ENCODE peak calls at places on chromosomes 16 and 17, in seven cellular contexts. E, F, X, U, Z, R and V are unnamed samples.

GRCh38 chr17:48728232-48729231 is at the start of gene HOXB13:
- DNase-seq in Z (no peak), E (no peak), X (peak; percentile 66), F (no peak), U (no peak), R (no peak), V (no peak)

GRCh38 chr17:48591435-48592077 is 1.5 kb upstream of the HOXB3 start:
- DNase-seq in R (peak; percentile 7), Z (no peak), F (no peak), U (no peak), E (no peak), X (no peak), V (no peak)

GRCh38 chr17:82985973-82986372 is 93.4 kb upstream of the METRNL start:
- DNase-seq in E (no peak), R (no peak), F (peak; percentile 24), U (no peak), X (peak; percentile 60), Z (no peak), V (no peak)

GRCh38 chr16:22216191-22216831 is 10.2 kb downstream of the EEF2K start:
- DNase-seq in F (no peak), Z (no peak), X (no peak), R (no peak), U (no peak), E (no peak), V (no peak)

GRCh38 chr17:50268632-50269287 is 5.5 kb upstream of the TMEM92 start:
- DNase-seq in R (no peak), U (no peak), Z (no peak), F (no peak), X (no peak), E (no peak), V (no peak)

GRCh38 chr17:76353004-76353598 is 615 bp downstream of the PRPSAP1 start:
- DNase-seq in R (peak; percentile 71), X (peak; percentile 56), E (no peak), Z (no peak), U (peak; percentile 22), F (no peak), V (no peak)

GRCh38 chr17:77120866-77121265 is 19.9 kb upstream of the SEC14L1 start:
- DNase-seq in X (no peak), F (no peak), U (no peak), E (no peak), R (no peak), Z (no peak), V (no peak)

GRCh38 chr17:1110844-1111598 is 68.8 kb downstream of the ABR start:
- DNase-seq in U (peak; percentile 76), E (peak; percentile 37), F (peak; percentile 53), X (peak; percentile 50), R (peak; percentile 68), Z (peak; percentile 44), V (peak; percentile 82)

GRCh38 chr17:50198026-50198669 is 3.3 kb downstream of the COL1A1 start:
- DNase-seq in F (no peak), R (peak; percentile 76), X (peak; percentile 68), U (peak; percentile 58), E (no peak), Z (no peak), V (no peak)

GRCh38 chr17:42553866-42554249 is 1.1 kb downstream of the HSD17B1 start:
- DNase-seq in U (no peak), X (no peak), F (no peak), R (no peak), E (no peak), Z (no peak), V (no peak)

GRCh38 chr17:65656390-65657250 is 95.2 kb upstream of the AXIN2 start:
- DNase-seq in Z (no peak), U (no peak), F (no peak), E (no peak), R (no peak), X (no peak), V (no peak)

GRCh38 chr16:31334934-31335333 is 20.0 kb upstream of the ITGAX start:
- DNase-seq in U (no peak), Z (no peak), F (no peak), R (no peak), E (no peak), X (no peak), V (no peak)

GRCh38 chr17:46876353-46876887 is 25.0 kb downstream of the WNT9B start:
- DNase-seq in R (peak; percentile 84), E (no peak), F (no peak), X (no peak), U (no peak), Z (no peak), V (no peak)

GRCh38 chr17:78560731-78561130 is 16.5 kb downstream of the DNAH17 start:
- DNase-seq in E (no peak), F (no peak), R (no peak), X (no peak), Z (no peak), U (no peak), V (no peak)

GRCh38 chr17:30380106-30380420 is 1.3 kb downstream of the CPD start:
- DNase-seq in E (no peak), F (no peak), X (no peak), U (no peak), R (no peak), Z (no peak), V (no peak)

GRCh38 chr16:57694556-57695377 is at the start of gene DRC7:
- DNase-seq in U (no peak), Z (no peak), E (peak; percentile 7), X (peak; percentile 85), F (no peak), R (peak; percentile 67), V (no peak)

GRCh38 chr16:82005491-82005830 is 5.8 kb downstream of the SDR42E1 start:
- DNase-seq in F (no peak), R (no peak), U (no peak), Z (no peak), X (no peak), E (no peak), V (no peak)

GRCh38 chr17:73493212-73493814 is 150.9 kb downstream of the SDK2 start:
- DNase-seq in X (no peak), R (no peak), Z (no peak), E (no peak), F (no peak), U (no peak), V (no peak)

GRCh38 chr16:85403693-85404092 is 209.4 kb upstream of the GSE1 start:
- DNase-seq in E (no peak), R (peak; percentile 41), F (no peak), X (no peak), U (no peak), Z (no peak), V (no peak)

GRCh38 chr16:424033-424622 is 1.3 kb upstream of the RAB11FIP3 start:
- DNase-seq in F (peak; percentile 97), U (peak; percentile 65), R (no peak), X (no peak), E (peak; percentile 88), Z (peak; percentile 96), V (peak; percentile 95)

GRCh38 chr17:2782030-2782429 is 14.2 kb upstream of the RAP1GAP2 start:
- DNase-seq in Z (no peak), E (no peak), X (no peak), F (no peak), U (no peak), R (no peak), V (no peak)

GRCh38 chr17:37752482-37752881 is 7.6 kb upstream of the HNF1B start:
- DNase-seq in F (no peak), Z (peak; percentile 72), U (no peak), R (no peak), E (peak; percentile 81), X (no peak), V (no peak)

GRCh38 chr16:59826767-59827166 is 1092.7 kb upstream of the GOT2 start:
- DNase-seq in E (no peak), X (no peak), R (no peak), F (no peak), Z (no peak), U (no peak), V (no peak)
- H3K4me3 ChIP-seq in E (no peak overlapping the region), X (no peak overlapping the region), R (no peak overlapping the region), F (no peak overlapping the region), Z (no peak overlapping the region), U (no peak overlapping the region), V (no peak overlapping the region)

GRCh38 chr16:67865318-67865717 is 7.5 kb upstream of the EDC4 start:
- DNase-seq in R (no peak), Z (no peak), U (peak; percentile 28), E (no peak), X (peak; percentile 31), F (no peak), V (no peak)
- TF ChIP-seq CTCF in R (no peak), Z (peak; percentile 49), U (no peak), E (peak; percentile 72), X (peak; percentile 48), F (peak; percentile 39), V (peak; percentile 46)

GRCh38 chr17:61451538-61452300 is 503 bp upstream of the TBX4 start:
- DNase-seq in F (no peak), U (no peak), Z (no peak), E (no peak), X (no peak), R (no peak), V (no peak)
- H3K4me3 ChIP-seq in F (no peak overlapping the region), U (peak overlapping the region; percentile 55), Z (no peak overlapping the region), E (peak overlapping the region; percentile 18), X (peak overlapping the region; percentile 7), R (no peak overlapping the region), V (no peak overlapping the region)

GRCh38 chr16:71808593-71809449 is at the start of gene AP1G1:
- DNase-seq in U (peak; percentile 95), E (peak; percentile 87), R (peak; percentile 89), F (peak; percentile 97), Z (peak; percentile 92), X (peak; percentile 97), V (peak; percentile 98)
- TF ChIP-seq CTCF in U (no peak), E (no peak), R (no peak), F (no peak), Z (no peak), X (no peak), V (no peak)

DNA sequence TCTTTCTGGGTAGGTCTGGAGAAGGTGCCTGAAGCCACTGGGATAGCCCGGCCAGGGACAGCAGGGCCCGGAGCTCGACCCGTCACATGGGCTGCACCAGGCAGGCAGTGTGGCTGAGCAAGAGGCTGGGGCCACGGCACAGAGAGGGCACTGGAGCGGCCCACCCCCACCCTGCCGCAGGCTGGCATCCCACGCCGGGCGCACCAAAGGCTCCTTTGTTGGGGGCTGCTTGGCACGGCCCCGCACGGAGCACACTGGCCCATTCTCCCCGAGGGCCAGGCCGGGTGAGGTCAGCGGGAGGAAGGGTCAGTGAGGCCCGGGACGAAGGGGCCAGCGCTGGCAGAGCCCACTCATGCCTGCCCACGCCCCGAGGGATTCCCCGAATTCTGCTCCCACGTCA is 36.5 kb upstream of the PVALEF start:
- DNase-seq in X (no peak), Z (no peak), F (no peak), R (no peak), E (no peak), U (no peak), V (no peak)
- H3K4me3 ChIP-seq in X (no peak overlapping the region), Z (no peak overlapping the region), F (no peak overlapping the region), R (no peak overlapping the region), E (no peak overlapping the region), U (no peak overlapping the region), V (no peak overlapping the region)